ENCODE peak calls at places on chromosomes 5 and 9, in eight cellular contexts. Z is NCI-H2171; K is A549; D is left lung; P is naive thymus-derived CD8-positive, alpha-beta T cell; G is HEK293T; R is anterior cingulate cortex; S is hepatic stellate cell. O is an unnamed sample.

GRCh38 chr5:36373527-36374086 is 71.9 kb upstream of the RANBP3L start:
- DNase-seq in Z (no peak), K (peak), D (peak), P (no peak), G (no peak), R (peak), S (no peak), O (peak)

GRCh38 chr5:40260351-40260750 is 419.4 kb upstream of the PTGER4 start:
- DNase-seq in Z (no peak), K (no peak), D (peak), P (no peak), G (no peak), R (no peak), S (no peak), O (no peak)

GRCh38 chr5:132265336-132266030 is 8.0 kb downstream of the PDLIM4 start:
- DNase-seq in Z (no peak), K (peak), D (peak), P (no peak), G (no peak), R (no peak), S (peak), O (no peak)

GRCh38 chr5:94698189-94698588 is 79.7 kb downstream of the SLF1 start:
- DNase-seq in Z (no peak), K (no peak), D (no peak), P (no peak), G (no peak), R (no peak), S (no peak), O (peak)

GRCh38 chr5:157484768-157485167 is 24.8 kb downstream of the NIPAL4 start:
- DNase-seq in Z (peak), K (no peak), D (no peak), P (no peak), G (no peak), R (no peak), S (no peak), O (peak)

GRCh38 chr9:137311171-137311970 is 9.3 kb upstream of the NRARP start:
- DNase-seq in Z (peak), K (peak), D (peak), P (no peak), G (no peak), R (no peak), S (peak), O (no peak)

GRCh38 chr9:131666029-131666428 is 73.8 kb downstream of the RAPGEF1 start:
- DNase-seq in Z (no peak), K (no peak), D (no peak), P (no peak), G (no peak), R (no peak), S (no peak), O (no peak)

GRCh38 chr5:151079838-151080619 is 805 bp downstream of the TNIP1 start:
- DNase-seq in Z (no peak), K (peak), D (no peak), P (no peak), G (no peak), R (peak), S (peak), O (peak)

GRCh38 chr9:99577351-99577750 is 244.3 kb upstream of the NR4A3 start:
- DNase-seq in Z (no peak), K (no peak), D (no peak), P (no peak), G (no peak), R (no peak), S (no peak), O (no peak)

GRCh38 chr9:134837529-134837928 is 43.1 kb upstream of the FCN2 start:
- DNase-seq in Z (no peak), K (no peak), D (no peak), P (no peak), G (no peak), R (no peak), S (no peak), O (no peak)

GRCh38 chr5:66222455-66222854 is 78.4 kb downstream of the SREK1 start:
- DNase-seq in Z (no peak), K (no peak), D (no peak), P (no peak), G (no peak), R (no peak), S (no peak), O (no peak)

GRCh38 chr5:157352756-157353340 is 86.9 kb downstream of the CYFIP2 start:
- DNase-seq in Z (no peak), K (no peak), D (no peak), P (no peak), G (no peak), R (no peak), S (no peak), O (no peak)

GRCh38 chr9:70510157-70510770 is 95.8 kb upstream of the KLF9 start:
- DNase-seq in Z (peak), K (peak), D (no peak), P (no peak), G (peak), R (no peak), S (no peak), O (peak)

GRCh38 chr5:82901281-82901888 is 175.8 kb downstream of the TMEM167A start:
- DNase-seq in Z (no peak), K (peak), D (no peak), P (no peak), G (no peak), R (no peak), S (no peak), O (no peak)

GRCh38 chr5:111236995-111237394 is 12.8 kb downstream of the CAMK4 start:
- DNase-seq in Z (no peak), K (no peak), D (no peak), P (no peak), G (no peak), R (no peak), S (no peak), O (no peak)

GRCh38 chr9:69204869-69205268 is 30.8 kb downstream of the TJP2 start:
- DNase-seq in Z (no peak), K (no peak), D (no peak), P (no peak), G (no peak), R (peak), S (no peak), O (no peak)

GRCh38 chr9:6113312-6113711 is 97.9 kb upstream of the RANBP6 start:
- DNase-seq in Z (no peak), K (no peak), D (no peak), P (no peak), G (no peak), R (no peak), S (no peak), O (no peak)